ENCODE peak calls at places on chromosome 13, in six cellular contexts. F is HepG2, H is A549, Q is endothelial cell of umbilical vein, T is K562, D is GM12878. K is an unnamed sample.

GRCh38 chr13:73844986-73845385 is 289.2 kb downstream of the KLF12 start:
- DNase-seq in T (no peak), Q (no peak), H (no peak), F (no peak), D (no peak), K (no peak)

GRCh38 chr13:95462801-95463200 is 89.7 kb upstream of the CLDN10 start:
- DNase-seq in Q (no peak), T (no peak), F (no peak), H (no peak), D (no peak), K (no peak)

GRCh38 chr13:20960663-20961309 is 58.2 kb upstream of the XPO4 start:
- DNase-seq in H (no peak), T (no peak), F (peak; percentile 78), D (no peak), Q (peak; percentile 21), K (peak; percentile 24)

GRCh38 chr13:76759877-76760276 is 126.3 kb downstream of the KCTD12 start:
- DNase-seq in D (no peak), F (no peak), H (no peak), T (no peak), Q (no peak), K (no peak)

GRCh38 chr13:94656766-94657165 is 55.1 kb downstream of the GPR180 start:
- DNase-seq in T (peak; percentile 36), F (no peak), Q (peak; percentile 33), H (peak; percentile 35), D (peak; percentile 12), K (no peak)

GRCh38 chr13:21326155-21327030 is 132.7 kb downstream of the ZDHHC20 start:
- DNase-seq in F (no peak), D (no peak), T (no peak), Q (peak; percentile 3), H (no peak), K (no peak)

GRCh38 chr13:48532146-48532472 is 771 bp downstream of the RCBTB2 start:
- DNase-seq in F (no peak), Q (no peak), D (peak; percentile 26), H (no peak), T (no peak), K (no peak)

GRCh38 chr13:29161653-29162052 is 341.5 kb downstream of the MTUS2 start:
- DNase-seq in Q (no peak), T (no peak), D (no peak), F (no peak), H (no peak), K (no peak)

GRCh38 chr13:93216122-93216521 is 10.5 kb upstream of the GPC6 start:
- DNase-seq in F (no peak), T (peak; percentile 14), Q (no peak), H (no peak), D (no peak), K (no peak)

GRCh38 chr13:31803327-31803726 is 64.0 kb downstream of the RXFP2 start:
- DNase-seq in D (no peak), H (no peak), F (no peak), Q (no peak), T (no peak), K (peak; percentile 63)

GRCh38 chr13:79736356-79736755 is 255.4 kb downstream of the NDFIP2 start:
- DNase-seq in F (no peak), Q (no peak), H (no peak), D (no peak), T (no peak), K (no peak)

GRCh38 chr13:24923305-24923640 is 159.3 kb downstream of the RNF17 start:
- DNase-seq in H (no peak), F (no peak), T (peak; percentile 13), D (peak; percentile 93), Q (no peak), K (peak; percentile 82)

GRCh38 chr13:101452519-101453485 is at the start of gene ITGBL1:
- DNase-seq in T (no peak), F (no peak), D (no peak), H (no peak), Q (peak; percentile 48), K (no peak)

DNA sequence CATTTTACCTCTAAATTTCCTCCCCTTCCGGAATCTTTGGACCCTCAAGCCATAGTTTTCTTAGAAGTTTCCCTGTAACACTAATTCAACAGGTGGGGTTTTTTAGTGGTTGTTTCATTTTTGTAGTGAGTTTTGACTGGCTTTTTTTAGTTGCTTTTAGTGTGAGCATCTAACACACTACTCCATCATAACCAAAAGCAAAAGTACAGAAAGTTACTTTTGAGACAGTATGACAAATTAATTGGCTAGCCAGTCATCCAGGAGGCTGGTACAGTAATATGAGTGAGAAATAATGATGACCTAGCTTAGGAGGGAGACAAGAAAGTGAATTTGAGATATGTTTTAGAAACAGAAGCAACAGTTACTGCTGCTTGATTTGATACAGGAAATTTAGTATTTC is 71.5 kb downstream of the DNAJC15 start:
- DNase-seq in Q (no peak), H (no peak), D (peak; percentile 47), F (no peak), T (no peak), K (no peak)
- H3K4me3 ChIP-seq in Q (no peak overlapping the region), H (no peak overlapping the region), D (peak overlapping the region; percentile 30), F (no peak overlapping the region), T (no peak overlapping the region), K (no peak overlapping the region)

GRCh38 chr13:89688908-89689307 is 1658.6 kb upstream of the MIR17HG start:
- DNase-seq in Q (no peak), H (no peak), F (no peak), D (no peak), T (no peak), K (no peak)
- TF ChIP-seq MYC in Q (no peak), H (no peak), F (no peak), D (no peak), T (no peak), K (no peak)

GRCh38 chr13:83672611-83673010 is 209.7 kb downstream of the SLITRK1 start:
- DNase-seq in D (no peak), H (no peak), Q (no peak), F (no peak), T (no peak), K (no peak)
- H3K4me3 ChIP-seq in D (no peak overlapping the region), H (no peak overlapping the region), Q (no peak overlapping the region), F (no peak overlapping the region), T (no peak overlapping the region), K (no peak overlapping the region)

DNA sequence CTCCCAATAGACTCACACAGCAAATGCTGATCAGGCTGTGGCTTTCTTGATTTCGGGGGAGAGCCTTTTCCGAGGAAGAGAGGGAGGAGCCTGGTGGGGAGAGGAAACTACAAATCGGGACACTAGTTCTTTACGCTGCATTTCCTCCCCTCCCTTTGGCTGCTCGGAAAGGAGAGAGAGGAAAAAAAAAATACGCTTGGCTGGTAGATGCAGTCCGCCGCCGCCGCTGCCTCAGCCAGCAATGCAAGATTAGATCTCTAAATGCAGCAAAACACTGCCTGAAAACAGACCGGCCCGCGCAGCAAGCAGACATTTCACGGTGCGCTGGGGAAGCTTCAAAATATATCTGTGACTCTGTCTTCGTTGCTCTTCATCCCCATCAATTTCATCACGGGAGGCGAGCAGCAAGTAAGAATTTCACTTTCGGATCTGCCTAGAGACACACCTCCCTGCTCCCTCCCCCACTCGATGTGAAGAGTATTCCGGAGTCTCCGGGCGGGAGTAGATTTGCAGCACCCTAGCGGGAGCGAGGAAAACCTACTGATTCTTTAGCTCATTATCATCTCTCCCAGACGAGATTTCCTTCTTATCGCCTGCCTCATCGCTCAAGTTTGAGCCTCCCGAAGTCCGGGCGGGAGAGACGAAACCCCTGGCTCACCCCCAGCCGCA is at the start of gene PCDH17:
- DNase-seq in H (no peak), F (no peak), D (no peak), Q (peak; percentile 65), T (no peak), K (no peak)
- TF ChIP-seq MYC in H (no peak), F (no peak), D (no peak), Q (no peak), T (no peak), K (no peak)